ENCODE peak calls at places on chromosomes 3 and 15, in five cellular contexts. T, I, Y, M and R are unnamed samples.

GRCh38 chr3:99315896-99316295 is 322.5 kb upstream of the COL8A1 start:
- DNase-seq in T (no peak), I (no peak), Y (peak; percentile 25), M (peak; percentile 59), R (no peak)

GRCh38 chr3:43632269-43632733 is 10.5 kb upstream of the ANO10 start:
- DNase-seq in T (peak; percentile 47), I (peak; percentile 30), Y (peak; percentile 90), M (peak; percentile 98), R (no peak)

GRCh38 chr3:52238761-52239701 is at the start of gene TWF2:
- DNase-seq in T (peak; percentile 84), I (peak; percentile 85), Y (peak; percentile 78), M (peak; percentile 86), R (peak; percentile 81)

GRCh38 chr3:147934316-147935188 is 525.4 kb downstream of the ZIC1 start:
- DNase-seq in T (no peak), I (no peak), Y (no peak), M (no peak), R (no peak)

GRCh38 chr15:77495806-77496589 is 75.3 kb downstream of the HMG20A start:
- DNase-seq in T (no peak), I (peak; percentile 44), Y (peak; percentile 43), M (no peak), R (no peak)

GRCh38 chr3:42980209-42980608 is 1.1 kb downstream of the GASK1A start:
- DNase-seq in T (no peak), I (no peak), Y (no peak), M (no peak), R (no peak)

GRCh38 chr3:155737844-155738460 is 6.9 kb downstream of the PLCH1 start:
- DNase-seq in T (no peak), I (no peak), Y (no peak), M (peak; percentile 36), R (peak; percentile 75)

GRCh38 chr3:47193871-47194859 is 30.3 kb upstream of the SETD2 start:
- DNase-seq in T (no peak), I (peak; percentile 55), Y (peak; percentile 56), M (no peak), R (no peak)

GRCh38 chr3:196080997-196081833 is 675 bp downstream of the TFRC start:
- DNase-seq in T (peak; percentile 71), I (peak; percentile 46), Y (peak; percentile 38), M (peak; percentile 56), R (peak; percentile 76)

GRCh38 chr3:10780243-10780642 is 35.8 kb upstream of the SLC6A11 start:
- DNase-seq in T (no peak), I (no peak), Y (no peak), M (peak; percentile 90), R (no peak)

GRCh38 chr3:84265768-84266167 is 693.0 kb upstream of the CADM2 start:
- DNase-seq in T (no peak), I (no peak), Y (no peak), M (peak; percentile 93), R (no peak)

GRCh38 chr3:147589016-147589415 is 179.9 kb downstream of the ZIC1 start:
- DNase-seq in T (no peak), I (no peak), Y (no peak), M (no peak), R (no peak)

GRCh38 chr15:27418729-27419128 is 447.7 kb downstream of the GABRG3 start:
- DNase-seq in T (no peak), I (no peak), Y (no peak), M (no peak), R (no peak)

GRCh38 chr3:187798126-187798525 is 52.9 kb upstream of the BCL6 start:
- DNase-seq in T (no peak), I (no peak), Y (no peak), M (no peak), R (no peak)

GRCh38 chr3:186220365-186220764 is 111.5 kb upstream of the ETV5 start:
- DNase-seq in T (peak; percentile 60), I (no peak), Y (no peak), M (peak; percentile 90), R (no peak)

GRCh38 chr3:36823806-36824205 is 59.5 kb upstream of the DCLK3 start:
- DNase-seq in T (no peak), I (no peak), Y (no peak), M (no peak), R (no peak)

GRCh38 chr3:151688571-151688970 is 45.2 kb upstream of the AADACL2 start:
- DNase-seq in T (no peak), I (no peak), Y (no peak), M (no peak), R (no peak)

GRCh38 chr15:51629612-51630011 is 7.0 kb upstream of the DMXL2 start:
- DNase-seq in T (no peak), I (peak; percentile 74), Y (no peak), M (no peak), R (no peak)

GRCh38 chr3:157351981-157352380 is 84.7 kb upstream of the PTX3 start:
- DNase-seq in T (no peak), I (no peak), Y (no peak), M (peak; percentile 30), R (no peak)

GRCh38 chr3:193732391-193732790 is 139.4 kb downstream of the OPA1 start:
- DNase-seq in T (peak; percentile 12), I (peak; percentile 31), Y (peak; percentile 91), M (peak; percentile 90), R (no peak)

GRCh38 chr3:117893638-117894037 is 1141.0 kb downstream of the IGSF11 start:
- DNase-seq in T (no peak), I (no peak), Y (no peak), M (peak; percentile 28), R (no peak)

GRCh38 chr15:42151736-42152135 is 4.7 kb downstream of the PLA2G4F start:
- DNase-seq in T (no peak), I (peak; percentile 12), Y (no peak), M (no peak), R (no peak)

GRCh38 chr15:50880221-50880620 is 28.3 kb upstream of the AP4E1 start:
- DNase-seq in T (no peak), I (no peak), Y (no peak), M (no peak), R (no peak)

GRCh38 chr3:100216713-100217112 is 44.1 kb upstream of the TBC1D23 start:
- DNase-seq in T (no peak), I (no peak), Y (peak; percentile 68), M (peak; percentile 22), R (no peak)

GRCh38 chr15:101642361-101642760 is 9.8 kb downstream of the TM2D3 start:
- DNase-seq in T (no peak), I (peak; percentile 47), Y (no peak), M (no peak), R (no peak)

GRCh38 chr3:71066849-71067261 is 516.7 kb downstream of the FOXP1 start:
- DNase-seq in T (no peak), I (peak; percentile 71), Y (peak; percentile 65), M (peak; percentile 48), R (no peak)

GRCh38 chr3:159814161-159814560 is 174.5 kb upstream of the IL12A start:
- DNase-seq in T (peak; percentile 79), I (no peak), Y (peak; percentile 42), M (peak; percentile 96), R (no peak)

GRCh38 chr15:66657062-66658020 is 44.7 kb upstream of the SMAD6 start:
- DNase-seq in T (no peak), I (no peak), Y (no peak), M (no peak), R (no peak)

GRCh38 chr15:75651810-75652543 is 4.3 kb downstream of the SNX33 start:
- DNase-seq in T (no peak), I (no peak), Y (no peak), M (no peak), R (no peak)

GRCh38 chr3:76456322-76456721 is 583.6 kb upstream of the ROBO2 start:
- DNase-seq in T (no peak), I (no peak), Y (no peak), M (peak; percentile 36), R (no peak)
- H3K9me3 ChIP-seq in T (no peaks in the 10 kb centered on the region), I (no peaks in the 10 kb centered on the region), Y (no peaks in the 10 kb centered on the region), M (no peaks in the 10 kb centered on the region), R (no peaks in the 10 kb centered on the region)

GRCh38 chr3:50604628-50605588 is 6.7 kb downstream of the CISH start:
- DNase-seq in T (peak; percentile 74), I (no peak), Y (no peak), M (no peak), R (peak; percentile 87)
- TF ChIP-seq CTCF in T (no peak), I (no peak), Y (no peak), M (no peak), R (no peak)

GRCh38 chr3:182921665-182922355 is 58.5 kb downstream of the DCUN1D1 start:
- DNase-seq in T (no peak), I (peak; percentile 59), Y (peak; percentile 42), M (no peak), R (no peak)

GRCh38 chr3:182920515-182921084 is 59.7 kb downstream of the DCUN1D1 start:
- DNase-seq in T (no peak), I (no peak), Y (no peak), M (peak; percentile 12), R (no peak)

GRCh38 chr3:182925330-182925943 is 54.9 kb downstream of the DCUN1D1 start:
- DNase-seq in T (no peak), I (peak; percentile 67), Y (peak; percentile 66), M (no peak), R (no peak)

GRCh38 chr3:182925944-182926337 is 54.4 kb downstream of the DCUN1D1 start:
- DNase-seq in T (no peak), I (no peak), Y (no peak), M (no peak), R (no peak)
- H3K9me3 ChIP-seq in T (no peaks in the 10 kb centered on the region), I (no peaks in the 10 kb centered on the region), Y (no peaks in the 10 kb centered on the region), M (no peaks in the 10 kb centered on the region), R (no peaks in the 10 kb centered on the region)

GRCh38 chr15:43918717-43919116 is 91.9 kb downstream of the WDR76 start:
- DNase-seq in T (no peak), I (no peak), Y (no peak), M (no peak), R (no peak)
- TF ChIP-seq CTCF in T (no peak), I (no peak), Y (no peak), M (no peak), R (no peak)